ENCODE peak calls at places on chromosomes 4 and X, in five cellular contexts. E is occipital lobe, B is left ventricle myocardium inferior, X is H54, I is DND-41. Q is an unnamed sample.

GRCh38 chrX:46722742-46723568 is 36.0 kb downstream of the SLC9A7 start:
- DNase-seq in X (no peak), E (no peak), B (no peak), I (no peak), Q (no peak)

GRCh38 chr4:3009422-3009821 is 46.1 kb downstream of the GRK4 start:
- DNase-seq in X (no peak), I (no peak), B (no peak), E (no peak), Q (no peak)

GRCh38 chrX:38183577-38183976 is 37.1 kb downstream of the SRPX start:
- DNase-seq in I (no peak), B (no peak), E (no peak), X (no peak), Q (no peak)

GRCh38 chr4:83548151-83548905 is 12.4 kb downstream of the GPAT3 start:
- DNase-seq in X (peak), E (peak), I (peak), B (peak), Q (peak)

GRCh38 chr4:53049528-53049927 is 187.4 kb downstream of the RASL11B start:
- DNase-seq in E (no peak), I (no peak), B (no peak), X (no peak), Q (no peak)

GRCh38 chr4:2938906-2939305 is 24.3 kb downstream of the NOP14 start:
- DNase-seq in B (peak), X (no peak), I (no peak), E (no peak), Q (no peak)

GRCh38 chrX:9885150-9885549 is 82.0 kb upstream of the CLDN34 start:
- DNase-seq in B (peak), I (peak), X (peak), E (peak), Q (peak)

GRCh38 chrX:276588-277171 is 4.5 kb upstream of the PLCXD1 start:
- DNase-seq in B (no peak), E (no peak), I (no peak), X (peak), Q (no peak)

GRCh38 chrX:24294619-24295018 is 19.2 kb downstream of the SUPT20HL2 start:
- DNase-seq in I (peak), E (no peak), X (no peak), B (no peak), Q (no peak)

GRCh38 chr4:11471613-11472012 is 42.9 kb upstream of the HS3ST1 start:
- DNase-seq in X (no peak), E (no peak), B (no peak), I (peak), Q (no peak)

GRCh38 chr4:84966382-84967291 is at the start of gene WDFY3:
- DNase-seq in I (no peak), B (peak), X (peak), E (peak), Q (peak)

GRCh38 chr4:961651-962230 is 11.6 kb downstream of the DGKQ start:
- DNase-seq in I (no peak), E (no peak), X (no peak), B (no peak), Q (no peak)

GRCh38 chr4:139696491-139696890 is 30.9 kb downstream of the MGST2 start:
- DNase-seq in E (no peak), X (no peak), I (no peak), B (no peak), Q (no peak)

GRCh38 chrX:13257223-13258051 is 62.4 kb downstream of the ATXN3L start:
- DNase-seq in E (no peak), I (no peak), B (no peak), X (no peak), Q (no peak)

GRCh38 chrX:131958724-131959123 is 64.4 kb upstream of the STK26 start:
- DNase-seq in E (no peak), X (no peak), B (no peak), I (no peak), Q (no peak)

GRCh38 chr4:70651864-70652506 is 14.3 kb downstream of the JCHAIN start:
- DNase-seq in E (no peak), B (no peak), X (no peak), I (peak), Q (peak)

GRCh38 chr4:173917255-173917960 is 366.1 kb downstream of the FBXO8 start:
- DNase-seq in B (no peak), E (no peak), I (no peak), X (peak), Q (no peak)

GRCh38 chrX:36214924-36215323 is 295.4 kb downstream of the CFAP47 start:
- DNase-seq in X (no peak), E (no peak), I (no peak), B (no peak), Q (no peak)

GRCh38 chr4:173490817-173491518 is 39.1 kb downstream of the HAND2 start:
- DNase-seq in E (no peak), X (no peak), B (no peak), I (peak), Q (no peak)

GRCh38 chr4:10926025-10926424 is 241.5 kb upstream of the CLNK start:
- DNase-seq in E (no peak), B (no peak), I (no peak), X (peak), Q (no peak)

GRCh38 chr4:47122592-47123291 is 91.4 kb downstream of the GABRB1 start:
- DNase-seq in B (no peak), I (peak), E (peak), X (peak), Q (peak)

GRCh38 chr4:52824603-52825310 is 37.4 kb upstream of the RASL11B start:
- DNase-seq in I (no peak), E (no peak), X (no peak), B (peak), Q (no peak)

GRCh38 chrX:154096140-154097002 is 1.1 kb downstream of the MECP2 start:
- DNase-seq in I (no peak), B (peak), X (no peak), E (no peak), Q (no peak)

GRCh38 chrX:70096052-70096451 is 33.8 kb downstream of the OTUD6A start:
- DNase-seq in E (no peak), X (no peak), B (no peak), I (no peak), Q (no peak)